ENCODE peak calls at places on chromosomes 5 and 9, in seven cellular contexts. X is cardiac fibroblast, H is keratinocyte, C is endodermal cell, D is ovary, L is AG10803, Y is choroid plexus epithelial cell. T is an unnamed sample.

GRCh38 chr9:15211994-15212501 is 95.0 kb downstream of the TTC39B start:
- DNase-seq in H (no peak), D (no peak), C (no peak), X (peak), Y (peak), L (peak), T (peak)

GRCh38 chr5:96517294-96517693 is 84.2 kb upstream of the PCSK1 start:
- DNase-seq in Y (peak), X (peak), C (no peak), L (peak), D (no peak), H (no peak), T (peak)

GRCh38 chr5:54774281-54775171 is 210.9 kb downstream of the ESM1 start:
- DNase-seq in D (peak), C (peak), H (no peak), Y (no peak), L (peak), X (peak), T (peak)

GRCh38 chr9:98755006-98755618 is 41.2 kb downstream of the ANKS6 start:
- DNase-seq in H (no peak), C (no peak), X (no peak), D (no peak), L (no peak), Y (no peak), T (no peak)

GRCh38 chr5:62190173-62190572 is 115.8 kb upstream of the KIF2A start:
- DNase-seq in L (no peak), C (no peak), Y (no peak), H (no peak), X (no peak), D (no peak), T (no peak)

GRCh38 chr5:178230879-178231735 is 1.5 kb downstream of the PHYKPL start:
- DNase-seq in X (peak), D (no peak), H (no peak), C (no peak), Y (peak), L (peak), T (peak)

GRCh38 chr5:135559342-135559741 is 19.4 kb downstream of the CXCL14 start:
- DNase-seq in C (peak), D (no peak), H (no peak), X (no peak), L (peak), Y (peak), T (peak)

GRCh38 chr9:122206118-122207046 is 22.4 kb downstream of the LHX6 start:
- DNase-seq in H (no peak), L (peak), X (peak), Y (peak), C (no peak), D (no peak), T (peak)

GRCh38 chr5:58156354-58156753 is 303.5 kb downstream of the PLK2 start:
- DNase-seq in Y (peak), H (no peak), X (peak), D (no peak), L (peak), C (no peak), T (peak)

GRCh38 chr9:125255781-125256391 is 5.7 kb upstream of the GAPVD1 start:
- DNase-seq in X (peak), D (no peak), L (no peak), C (peak), Y (peak), H (no peak), T (no peak)

GRCh38 chr5:179818746-179819295 is 1.9 kb upstream of the SQSTM1 start:
- DNase-seq in X (peak), Y (peak), D (peak), L (peak), C (peak), H (peak), T (peak)

GRCh38 chr9:692636-693459 is 148.6 kb upstream of the DMRT1 start:
- DNase-seq in L (no peak), H (no peak), X (no peak), D (no peak), Y (peak), C (peak), T (no peak)

GRCh38 chr5:132293992-132294727 is at the start of gene SLC22A4:
- DNase-seq in D (peak), H (peak), L (peak), Y (peak), X (peak), C (peak), T (peak)

GRCh38 chr9:120358877-120359276 is 221.1 kb downstream of the CDK5RAP2 start:
- DNase-seq in H (no peak), Y (no peak), L (no peak), X (no peak), C (peak), D (no peak), T (no peak)

GRCh38 chr5:43530648-43531047 is 15.7 kb upstream of the C5orf34 start:
- DNase-seq in X (no peak), C (no peak), H (no peak), D (no peak), Y (no peak), L (no peak), T (no peak)

GRCh38 chr9:33168941-33169544 is 1.9 kb upstream of the B4GALT1 start:
- DNase-seq in D (no peak), X (no peak), L (no peak), H (no peak), Y (no peak), C (peak), T (no peak)

GRCh38 chr9:135282001-135282731 is 194.7 kb downstream of the OLFM1 start:
- DNase-seq in H (peak), C (no peak), Y (peak), X (peak), L (peak), D (peak), T (peak)

GRCh38 chr5:42648036-42648435 is 108.6 kb upstream of the CCDC152 start:
- DNase-seq in X (no peak), L (no peak), C (no peak), H (no peak), D (no peak), Y (no peak), T (no peak)

GRCh38 chr5:91183743-91184142 is 199.4 kb downstream of the ARRDC3 start:
- DNase-seq in Y (no peak), X (no peak), D (no peak), H (no peak), L (no peak), C (peak), T (no peak)

GRCh38 chr9:99948896-99949295 is 42.4 kb downstream of the STX17 start:
- DNase-seq in L (no peak), D (no peak), C (no peak), H (no peak), Y (peak), X (peak), T (peak)

GRCh38 chr5:73825219-73825618 is 199.2 kb downstream of the ARHGEF28 start:
- DNase-seq in H (no peak), C (no peak), L (no peak), Y (no peak), X (no peak), D (no peak), T (no peak)

GRCh38 chr9:503881-504852 is 289.5 kb downstream of the DOCK8 start:
- DNase-seq in D (peak), H (peak), C (peak), Y (peak), L (peak), X (peak), T (peak)

GRCh38 chr9:92328225-92328624 is 2.5 kb downstream of the CENPP start:
- DNase-seq in X (peak), L (peak), Y (peak), D (no peak), H (no peak), C (no peak), T (peak)

GRCh38 chr9:108913391-108913790 is 20.5 kb downstream of the ELP1 start:
- DNase-seq in X (no peak), L (peak), Y (peak), D (no peak), H (no peak), C (no peak), T (no peak)

GRCh38 chr5:16754621-16755020 is 137.8 kb upstream of the RETREG1 start:
- DNase-seq in X (no peak), L (no peak), H (no peak), Y (no peak), D (no peak), C (no peak), T (no peak)

GRCh38 chr5:149694007-149694406 is 36.1 kb upstream of the PPARGC1B start:
- DNase-seq in L (no peak), X (no peak), H (no peak), Y (no peak), D (no peak), C (no peak), T (no peak)
- H3K4me3 ChIP-seq in L (no peak), X (no peak), H (no peak), Y (no peak), D (no peak), C (no peak), T (no peak)

GRCh38 chr5:115374057-115374775 is 77.8 kb upstream of the CCDC112 start:
- DNase-seq in C (no peak), L (no peak), D (no peak), H (no peak), X (no peak), Y (no peak), T (no peak)
- TF ChIP-seq CTCF in C (peak), L (no peak), D (no peak), H (peak), X (no peak), Y (peak), T (no peak)

DNA sequence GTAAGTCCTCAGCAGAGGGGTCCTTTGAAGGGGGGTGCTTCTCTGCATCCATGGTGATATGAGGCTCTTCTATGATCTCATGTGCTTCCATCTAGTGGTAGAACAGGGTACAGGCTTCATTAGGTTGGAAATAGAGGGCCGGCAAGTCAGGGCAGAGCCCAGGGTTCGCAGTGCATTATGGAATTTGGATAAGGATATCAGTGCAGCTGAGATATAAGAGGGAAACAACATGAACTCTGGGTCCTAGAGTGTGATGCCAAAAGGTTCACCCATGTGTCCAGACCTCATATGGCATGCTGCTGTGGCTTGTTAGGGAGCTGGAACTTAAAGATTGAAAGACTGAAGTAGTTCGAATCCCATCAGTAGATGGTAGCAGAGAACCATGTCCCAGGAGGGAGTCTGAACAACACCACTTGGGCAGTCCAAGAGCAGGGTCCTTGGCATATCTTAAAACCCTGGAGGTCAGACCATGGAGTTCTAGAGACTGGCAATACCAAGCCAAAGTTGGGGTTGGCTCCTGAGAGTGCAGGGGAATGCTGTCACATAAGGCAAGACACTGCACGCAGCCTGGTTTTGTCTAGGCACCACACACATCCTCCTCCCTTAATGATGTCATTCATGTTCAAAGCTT is 2.3 kb downstream of the FAM221B start:
- DNase-seq in L (peak), Y (peak), X (peak), H (no peak), C (peak), D (no peak), T (peak)
- H3K4me3 ChIP-seq in L (no peak), Y (no peak), X (no peak), H (no peak), C (no peak), D (no peak), T (no peak)

GRCh38 chr9:129783516-129784361 is 19.2 kb upstream of the TOR1B start:
- DNase-seq in X (peak), C (peak), D (peak), L (peak), H (no peak), Y (peak), T (peak)
- TF ChIP-seq CTCF in X (peak), C (peak), D (peak), L (peak), H (peak), Y (peak), T (peak)

GRCh38 chr5:143791848-143792701 is 19.9 kb upstream of the HMHB1 start:
- DNase-seq in D (no peak), Y (peak), H (no peak), X (peak), L (no peak), C (no peak), T (no peak)
- H3K4me3 ChIP-seq in D (no peak), Y (no peak), H (no peak), X (no peak), L (no peak), C (no peak), T (no peak)

DNA sequence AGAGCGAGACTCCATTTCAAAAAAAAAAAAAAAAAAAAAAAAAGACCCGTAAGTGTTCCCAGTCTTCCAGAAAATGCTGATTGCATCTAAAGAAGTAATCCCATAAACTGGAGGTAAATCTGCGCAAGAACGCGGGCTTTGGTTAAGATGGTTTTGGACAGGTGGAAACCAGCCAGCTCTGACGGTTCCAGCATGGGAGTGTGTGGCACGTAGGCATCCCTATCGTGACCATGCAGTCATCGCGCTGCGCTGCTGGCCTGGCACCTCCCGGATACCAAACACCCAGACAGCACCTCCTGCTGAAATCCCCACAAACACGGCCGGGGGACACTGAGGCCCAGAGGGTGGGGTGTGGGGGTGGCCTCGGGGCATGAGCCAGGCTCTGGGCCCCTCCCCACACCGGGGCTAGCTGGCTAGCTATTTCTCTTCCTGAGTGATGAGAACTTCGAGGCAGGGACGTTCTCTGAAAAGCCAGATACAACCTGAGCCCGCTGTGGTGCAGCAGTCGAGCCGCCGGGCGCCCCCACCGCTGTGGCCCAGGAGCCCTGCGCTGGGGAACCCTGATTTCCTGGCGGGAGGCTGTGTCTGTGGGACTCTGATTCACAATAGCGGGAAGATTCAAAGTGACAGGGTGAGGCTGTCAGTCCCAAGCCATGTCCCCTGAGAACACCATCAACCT is 32.2 kb upstream of the NOTCH1 start:
- DNase-seq in C (no peak), X (no peak), D (no peak), L (no peak), Y (no peak), H (no peak), T (no peak)
- TF ChIP-seq CTCF in C (no peak), X (no peak), D (no peak), L (no peak), Y (no peak), H (no peak), T (no peak)

GRCh38 chr5:25544652-25545249 is 900.0 kb upstream of the CDH10 start:
- DNase-seq in L (no peak), Y (peak), C (peak), H (no peak), X (no peak), D (no peak), T (no peak)
- H3K4me3 ChIP-seq in L (no peak), Y (no peak), C (no peak), H (no peak), X (no peak), D (no peak), T (no peak)

DNA sequence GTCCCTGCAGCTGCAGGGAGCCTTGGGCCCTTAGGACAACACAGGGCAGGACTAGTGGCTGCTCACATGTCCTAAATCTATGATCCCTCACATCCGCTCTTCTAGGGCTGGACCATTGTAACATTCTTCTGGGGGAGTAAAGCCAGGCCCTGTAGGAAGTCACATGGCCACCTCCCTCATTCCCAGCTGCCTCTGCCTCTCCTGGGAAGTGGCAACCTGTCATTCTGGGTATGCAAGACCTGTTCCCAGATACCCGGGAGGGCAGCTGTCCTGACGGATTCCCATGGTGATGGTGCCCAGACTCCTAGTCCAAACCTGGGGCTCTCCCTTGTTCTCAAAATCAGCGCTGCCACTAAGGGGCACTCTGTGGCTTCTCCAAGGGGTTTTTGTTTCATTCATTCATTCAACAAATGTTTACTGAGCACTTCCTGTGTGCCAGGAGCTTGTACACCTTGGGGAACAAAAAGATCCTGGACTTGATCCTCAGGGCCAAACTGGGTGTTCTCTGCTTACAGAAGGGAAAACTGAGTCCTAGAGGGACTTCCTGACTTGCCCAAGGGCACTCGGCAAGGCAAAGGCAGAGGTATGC is 85.6 kb downstream of the PSD2 start:
- DNase-seq in C (no peak), Y (no peak), L (no peak), H (no peak), D (no peak), X (no peak), T (no peak)
- TF ChIP-seq CTCF in C (no peak), Y (no peak), L (no peak), H (no peak), D (no peak), X (no peak), T (no peak)

GRCh38 chr5:72542695-72543094 is 35.5 kb upstream of the ZNF366 start:
- DNase-seq in D (no peak), C (no peak), Y (no peak), X (no peak), L (no peak), H (no peak), T (no peak)
- H3K4me3 ChIP-seq in D (no peak), C (no peak), Y (no peak), X (no peak), L (no peak), H (no peak), T (no peak)

DNA sequence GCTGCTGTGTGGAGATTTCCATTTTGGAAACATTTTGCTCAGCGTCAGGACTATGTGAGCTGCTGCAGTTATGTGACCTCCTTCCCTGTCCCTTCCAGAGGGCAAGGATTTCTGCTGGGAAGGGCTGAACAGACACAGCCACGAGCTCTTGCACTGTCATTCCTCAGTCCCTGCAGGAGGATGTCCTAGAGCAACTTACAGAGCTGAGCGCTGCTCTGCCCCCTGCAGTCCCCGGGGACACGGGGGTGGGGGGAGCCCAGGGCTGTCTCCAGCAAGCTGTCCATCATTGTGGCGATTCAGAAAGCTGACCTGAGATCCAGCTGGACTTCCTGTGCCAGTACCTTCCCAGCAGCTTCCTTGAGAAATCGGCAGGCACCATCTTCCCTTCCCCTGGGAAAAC is 28.0 kb upstream of the MAP1B start:
- DNase-seq in Y (peak), L (no peak), D (no peak), C (peak), X (no peak), H (no peak), T (no peak)
- TF ChIP-seq CTCF in Y (peak), L (peak), D (no peak), C (peak), X (no peak), H (no peak), T (no peak)

T was measured in fibroblast of the aortic adventitia.